ENCODE peak calls at places on chromosomes 2 and 18, in eight cellular contexts. G is IMR-90, V is A549, D is WERI-Rb-1, O is mammary epithelial cell, K is neural progenitor cell, B is Peyer's patch, L is transverse colon. R is an unnamed sample.

GRCh38 chr2:121501070-121501469 is 29.6 kb upstream of the RNU4ATAC start:
- DNase-seq in L (no peak), V (no peak), K (no peak), B (no peak), G (peak; percentile 85), O (peak; percentile 92), D (no peak), R (no peak)

GRCh38 chr18:3230401-3231334 is 10.9 kb upstream of the MYOM1 start:
- DNase-seq in G (peak; percentile 31), B (no peak), V (no peak), D (no peak), O (no peak), L (peak; percentile 52), K (no peak), R (no peak)

GRCh38 chr2:25339121-25339738 is 2.5 kb downstream of the DNMT3A start:
- DNase-seq in G (no peak), V (no peak), O (no peak), D (peak; percentile 93), K (no peak), L (no peak), B (no peak), R (no peak)

GRCh38 chr18:55504808-55505207 is 83.2 kb downstream of the TCF4 start:
- DNase-seq in B (no peak), G (no peak), K (no peak), V (no peak), O (no peak), D (no peak), L (no peak), R (no peak)

GRCh38 chr2:242075683-242076082 is 206.2 kb downstream of the RTP5 start:
- DNase-seq in B (peak; percentile 78), V (no peak), G (no peak), O (no peak), D (no peak), L (peak; percentile 88), K (no peak), R (no peak)

GRCh38 chr2:209771474-209772292 is at the start of gene UNC80:
- DNase-seq in L (peak; percentile 10), G (peak; percentile 36), B (no peak), K (peak; percentile 94), D (peak; percentile 68), V (peak; percentile 11), O (peak; percentile 60), R (no peak)

GRCh38 chr2:139099721-139100120 is 319.5 kb upstream of the NXPH2 start:
- DNase-seq in O (no peak), L (no peak), V (no peak), D (no peak), G (no peak), B (no peak), K (no peak), R (no peak)

GRCh38 chr2:224954980-224955379 is 87.3 kb downstream of the DOCK10 start:
- DNase-seq in L (no peak), K (no peak), D (no peak), V (no peak), G (no peak), B (no peak), O (no peak), R (no peak)

GRCh38 chr2:222813177-222813843 is 47.5 kb upstream of the ACSL3 start:
- DNase-seq in B (no peak), L (no peak), G (no peak), O (peak; percentile 89), D (no peak), K (no peak), V (no peak), R (no peak)

DNA sequence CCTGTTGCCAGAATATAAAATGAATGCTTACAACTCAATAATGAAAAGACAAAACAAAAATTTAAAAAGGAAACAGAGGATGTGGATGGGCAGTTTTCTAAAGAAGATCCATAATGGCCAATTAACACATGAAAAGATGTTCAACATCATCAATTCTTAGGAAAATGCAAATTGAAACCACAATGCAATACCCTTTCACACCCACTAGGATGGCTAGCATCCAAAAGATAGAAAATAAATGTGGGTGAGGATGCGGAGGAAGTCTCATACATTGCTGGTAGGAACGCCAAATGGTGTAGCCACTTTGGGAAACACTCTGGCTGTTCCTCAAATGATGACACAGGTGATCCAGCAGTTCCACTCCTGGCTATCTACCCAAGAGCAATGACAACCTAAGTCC is 130.5 kb downstream of the TNS1 start:
- DNase-seq in K (no peak), O (no peak), L (no peak), D (no peak), B (no peak), V (no peak), G (no peak), R (no peak)
- TF ChIP-seq CTCF in K (no peak), O (no peak), L (no peak), D (no peak), B (no peak), V (no peak), G (no peak), R (no peak)

DNA sequence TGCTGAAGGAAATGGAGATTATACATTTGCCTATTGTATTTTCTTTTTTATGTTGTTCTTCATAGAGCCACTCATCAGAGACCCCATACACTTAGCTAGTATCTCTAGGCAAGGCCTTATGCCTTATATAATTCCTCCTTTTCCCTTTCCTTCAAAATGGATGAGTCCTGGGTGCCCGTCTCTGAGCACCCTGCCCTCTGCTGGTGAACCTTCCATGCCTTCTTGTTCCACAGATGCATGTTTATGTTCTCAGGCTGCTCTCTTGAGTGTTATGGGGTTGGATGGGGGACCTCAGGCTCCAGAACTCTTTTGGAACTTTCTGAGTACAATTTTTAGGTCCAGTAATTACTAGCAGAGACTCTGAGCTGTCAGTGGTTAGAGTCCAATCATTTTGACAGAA is 368.6 kb upstream of the SPRED2 start:
- DNase-seq in V (no peak), D (peak; percentile 44), L (peak; percentile 10), K (peak; percentile 11), O (peak; percentile 20), G (peak; percentile 23), B (no peak), R (no peak)
- H3K9me3 ChIP-seq in V (no peaks in the 10 kb centered on the region), D (no peaks in the 10 kb centered on the region), L (no peaks in the 10 kb centered on the region), K (no peaks in the 10 kb centered on the region), O (no peaks in the 10 kb centered on the region), G (no peaks in the 10 kb centered on the region), B (no peaks in the 10 kb centered on the region), R (no peaks in the 10 kb centered on the region)

GRCh38 chr2:112141623-112142001 is 3.4 kb downstream of the FBLN7 start:
- DNase-seq in G (no peak), B (no peak), V (no peak), D (no peak), O (no peak), K (no peak), L (no peak), R (no peak)

GRCh38 chr2:112143150-112143549 is 5.0 kb downstream of the FBLN7 start:
- DNase-seq in V (no peak), B (no peak), G (no peak), L (no peak), K (no peak), D (no peak), O (no peak), R (no peak)

GRCh38 chr2:112140413-112140802 is 2.2 kb downstream of the FBLN7 start:
- DNase-seq in V (no peak), G (no peak), B (no peak), L (no peak), O (no peak), K (no peak), D (no peak), R (no peak)

GRCh38 chr2:112142525-112143078 is 4.4 kb downstream of the FBLN7 start:
- DNase-seq in G (no peak), V (no peak), K (no peak), D (no peak), L (no peak), O (no peak), B (no peak), R (no peak)

DNA sequence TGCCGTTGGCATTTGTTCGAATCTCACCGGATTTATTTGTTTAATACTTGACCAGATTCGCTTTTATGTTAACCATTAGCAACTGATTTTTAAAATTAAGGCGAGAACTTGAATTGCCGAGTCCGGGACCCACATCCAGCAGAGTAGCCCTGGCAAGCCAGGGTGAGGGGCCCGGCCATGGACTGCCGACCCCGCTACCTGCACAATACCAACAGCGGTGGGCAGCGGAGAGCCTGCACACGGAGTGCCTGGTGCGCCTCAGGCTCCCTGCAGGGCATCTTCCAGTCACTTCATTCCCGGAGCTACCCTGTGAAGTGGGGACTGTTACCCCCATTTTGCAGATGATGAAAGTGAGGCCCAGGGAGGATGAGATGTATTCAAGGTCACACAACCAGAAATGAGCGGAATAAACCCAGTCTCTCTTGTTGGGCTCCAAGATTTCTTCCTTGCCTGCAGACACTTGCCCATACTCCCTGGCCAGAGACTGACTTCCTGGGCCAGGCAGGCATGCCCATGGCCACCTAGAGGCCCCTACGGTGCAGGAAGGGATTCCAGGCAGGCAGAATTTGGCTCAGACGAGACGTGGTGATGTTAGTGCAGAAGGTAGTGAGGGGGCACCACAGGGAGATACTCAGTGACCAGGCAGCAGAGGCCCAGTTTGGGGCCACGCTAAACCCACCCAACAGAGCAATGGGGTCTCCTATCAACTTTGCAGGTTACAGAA is 2.9 kb downstream of the FBLN7 start:
- DNase-seq in O (no peak), G (no peak), L (no peak), K (no peak), B (no peak), V (no peak), D (no peak), R (no peak)
- H3K4me3 ChIP-seq in O (no peak overlapping the region), G (no peak overlapping the region), L (no peak overlapping the region), K (peak overlapping the region; percentile 52), B (no peak overlapping the region), V (no peak overlapping the region), D (no peak overlapping the region), R (no peak overlapping the region)

GRCh38 chr18:48898521-48898920 is 52.2 kb downstream of the SMAD7 start:
- DNase-seq in V (no peak), B (no peak), O (no peak), L (no peak), G (no peak), K (no peak), D (no peak), R (no peak)

GRCh38 chr18:48896326-48896874 is 54.4 kb downstream of the SMAD7 start:
- DNase-seq in D (no peak), L (no peak), K (no peak), O (no peak), G (no peak), B (no peak), V (no peak), R (no peak)

GRCh38 chr18:48894799-48895346 is 55.9 kb downstream of the SMAD7 start:
- DNase-seq in V (no peak), B (no peak), O (no peak), G (no peak), D (no peak), L (no peak), K (no peak), R (no peak)

GRCh38 chr18:48897531-48897930 is 53.2 kb downstream of the SMAD7 start:
- DNase-seq in L (no peak), O (no peak), D (no peak), V (no peak), G (peak; percentile 42), K (no peak), B (peak; percentile 45), R (no peak)

DNA sequence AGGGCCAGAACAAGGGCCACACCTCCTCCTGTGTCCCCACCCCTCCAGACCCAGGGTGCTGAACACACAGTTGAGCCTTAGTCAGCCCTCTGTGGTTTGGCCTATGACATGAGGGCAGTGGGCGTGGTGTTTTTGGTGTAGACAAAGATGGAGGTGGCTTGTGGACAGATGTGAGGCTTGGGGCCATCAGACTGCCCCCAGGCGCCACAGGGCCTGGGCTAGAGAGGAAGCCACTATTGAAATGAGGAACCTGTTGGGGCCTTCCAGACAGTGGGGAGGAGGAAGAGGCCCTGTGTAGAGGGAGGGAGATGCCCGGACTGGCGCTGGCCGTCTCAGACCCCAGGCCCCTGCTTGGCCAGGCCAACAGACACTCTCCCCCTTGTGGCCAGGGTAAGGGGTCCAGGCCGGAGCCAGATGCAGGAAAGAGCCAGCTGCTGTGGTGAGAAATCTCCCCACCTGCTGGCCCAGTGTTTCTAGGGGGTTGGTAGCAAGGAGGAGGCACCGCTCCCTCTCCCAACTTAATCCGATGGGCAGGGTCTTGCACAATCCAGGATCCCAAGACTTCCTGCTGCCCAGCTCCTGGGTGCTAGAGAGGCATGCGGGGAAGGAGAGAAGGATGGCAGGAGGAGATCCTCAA is 53.8 kb downstream of the SMAD7 start:
- DNase-seq in D (no peak), L (peak; percentile 53), B (peak; percentile 75), O (peak; percentile 22), K (peak; percentile 67), V (no peak), G (peak; percentile 17), R (peak; percentile 13)
- TF ChIP-seq CTCF in D (peak; percentile 31), L (no peak), B (no peak), O (no peak), K (peak; percentile 57), V (no peak), G (peak; percentile 12), R (peak; percentile 26)

R was measured in OCI-LY7.